ENCODE peak calls at places on chromosomes 7 and 10, in seven cellular contexts. M is activated CD8-positive, alpha-beta memory T cell treated with anti-CD3 and anti-CD28 coated beads for 24 hours; O is NCI-H524; A is iris pigment epithelial cell; P is A549; I is activated T-helper 1 cell treated with anti-CD3 and anti-CD28 coated beads, Interleukin-12 subunit alpha, Interleukin-12 subunit beta, Interleukin-2, Interleukin-4 antibody, amounts not matched to agents 30 ng/mL and 10 ng/mL and 1 ng/mL, durations not matched to agents 14 hours and 24 hours and 36 hours; T is amniotic stem cell. J is an unnamed sample.

GRCh38 chr7:101154693-101155102 is 422 bp downstream of the AP1S1 start:
- DNase-seq in O (no peak), P (no peak), M (no peak), I (no peak), A (no peak), T (no peak), J (no peak)

GRCh38 chr7:37234928-37235327 is 213.7 kb downstream of the ELMO1 start:
- DNase-seq in I (no peak), T (no peak), M (no peak), P (peak; percentile 31), A (peak; percentile 18), O (peak; percentile 43), J (no peak)

GRCh38 chr7:112411186-112411795 is 39.0 kb upstream of the IFRD1 start:
- DNase-seq in M (no peak), O (peak; percentile 27), I (no peak), A (peak; percentile 60), P (no peak), T (no peak), J (no peak)

GRCh38 chr7:155000795-155001194 is 2.1 kb downstream of the PAXIP1 start:
- DNase-seq in O (no peak), A (no peak), M (no peak), I (no peak), P (no peak), T (no peak), J (no peak)

GRCh38 chr7:99289185-99289584 is 16.5 kb downstream of the MYH16 start:
- DNase-seq in O (no peak), I (no peak), M (no peak), A (no peak), T (no peak), P (no peak), J (no peak)

GRCh38 chr7:156558198-156558597 is 82.4 kb upstream of the RNF32 start:
- DNase-seq in O (no peak), P (peak; percentile 14), A (peak; percentile 56), T (no peak), M (no peak), I (no peak), J (peak; percentile 13)

GRCh38 chr7:127667751-127668530 is 15.9 kb downstream of the SND1 start:
- DNase-seq in O (no peak), T (no peak), A (no peak), M (no peak), I (no peak), P (no peak), J (no peak)

GRCh38 chr10:62073429-62073828 is 171.9 kb downstream of the ARID5B start:
- DNase-seq in A (no peak), T (no peak), I (no peak), O (no peak), P (no peak), M (no peak), J (no peak)

GRCh38 chr7:40822861-40823260 is 688.1 kb downstream of the SUGCT start:
- DNase-seq in I (no peak), O (no peak), M (no peak), A (no peak), P (no peak), T (no peak), J (no peak)

GRCh38 chr7:141366098-141366621 is 185.1 kb upstream of the AGK start:
- DNase-seq in T (no peak), M (no peak), A (no peak), O (no peak), I (no peak), P (no peak), J (no peak)

GRCh38 chr10:100656479-100656878 is 88.9 kb upstream of the PAX2 start:
- DNase-seq in M (no peak), A (peak; percentile 22), I (no peak), T (no peak), O (no peak), P (peak; percentile 65), J (no peak)

GRCh38 chr10:78319841-78320240 is 286.2 kb downstream of the RPS24 start:
- DNase-seq in M (peak; percentile 30), O (no peak), T (no peak), I (no peak), P (no peak), A (no peak), J (no peak)